ENCODE peak calls at places on chromosomes 16 and 17, in seven cellular contexts. A is H1; K is non-pigmented ciliary epithelial cell; D is aorta; Q is activated CD8-positive, alpha-beta memory T cell treated with anti-CD3 and anti-CD28 coated beads for 48 hours; T is neuronal stem cell; B is skeletal muscle cell. X is an unnamed sample.

GRCh38 chr16:85928411-85928820 is 29.5 kb downstream of the IRF8 start:
- DNase-seq in A (no peak), K (no peak), D (no peak), Q (no peak), T (no peak), B (no peak), X (peak)

GRCh38 chr16:31352344-31353115 is 2.4 kb upstream of the ITGAX start:
- DNase-seq in A (no peak), K (no peak), D (no peak), Q (no peak), T (no peak), B (no peak), X (no peak)

GRCh38 chr17:49382556-49382955 is 20.5 kb upstream of the ZNF652 start:
- DNase-seq in A (no peak), K (no peak), D (peak), Q (no peak), T (no peak), B (no peak), X (no peak)

GRCh38 chr16:85891776-85892166 is 7.2 kb upstream of the IRF8 start:
- DNase-seq in A (no peak), K (no peak), D (no peak), Q (no peak), T (no peak), B (no peak), X (no peak)

GRCh38 chr16:57758331-57759117 is 23.0 kb downstream of the KATNB1 start:
- DNase-seq in A (no peak), K (no peak), D (peak), Q (no peak), T (no peak), B (no peak), X (no peak)

GRCh38 chr17:3935140-3935542 is 18.9 kb upstream of the P2RX1 start:
- DNase-seq in A (peak), K (peak), D (no peak), Q (no peak), T (peak), B (peak), X (no peak)

GRCh38 chr16:67449328-67449727 is 18.4 kb downstream of the HSD11B2 start:
- DNase-seq in A (no peak), K (no peak), D (no peak), Q (no peak), T (no peak), B (no peak), X (no peak)

GRCh38 chr16:12917653-12918052 is 16.3 kb downstream of the SHISA9 start:
- DNase-seq in A (no peak), K (no peak), D (no peak), Q (no peak), T (no peak), B (no peak), X (no peak)

GRCh38 chr17:61235821-61236197 is 163.8 kb upstream of the TBX2 start:
- DNase-seq in A (no peak), K (peak), D (no peak), Q (no peak), T (no peak), B (no peak), X (no peak)

X was measured in HFF-Myc.